ENCODE peak calls at places on chromosome 18, in nine cellular contexts. A, X, K, I, O, V, R, G and T are unnamed samples.
A peak's percentile ranks its signal among the peaks of the same experiment; 100 is the strongest.

GRCh38 chr18:39871976-39872375 is 2083.1 kb upstream of the PIK3C3 start:
- DNase-seq in A (no peak), X (no peak), K (no peak), I (no peak), O (no peak), V (no peak), R (no peak), G (no peak), T (no peak)

GRCh38 chr18:35672897-35673296 is 91.4 kb downstream of the GALNT1 start:
- DNase-seq in A (peak; percentile 77), X (no peak), K (peak; percentile 8), I (no peak), O (no peak), V (no peak), R (no peak), G (no peak), T (no peak)

GRCh38 chr18:3494245-3494526 is 44.2 kb downstream of the TGIF1 start:
- DNase-seq in A (no peak), X (no peak), K (no peak), I (no peak), O (no peak), V (no peak), R (no peak), G (no peak), T (no peak)

GRCh38 chr18:41967680-41968079 is 12.6 kb downstream of the PIK3C3 start:
- DNase-seq in A (no peak), X (no peak), K (no peak), I (no peak), O (no peak), V (no peak), R (no peak), G (no peak), T (no peak)

GRCh38 chr18:72232611-72233010 is 311.5 kb downstream of the CBLN2 start:
- DNase-seq in A (no peak), X (no peak), K (no peak), I (no peak), O (no peak), V (no peak), R (no peak), G (no peak), T (no peak)

GRCh38 chr18:53534695-53535094 is 689.8 kb downstream of the MBD2 start:
- DNase-seq in A (no peak), X (no peak), K (no peak), I (no peak), O (peak; percentile 6), V (no peak), R (no peak), G (no peak), T (no peak)

GRCh38 chr18:44537521-44537920 is 143.2 kb upstream of the SETBP1 start:
- DNase-seq in A (peak; percentile 20), X (no peak), K (peak; percentile 87), I (no peak), O (no peak), V (peak; percentile 66), R (no peak), G (no peak), T (peak; percentile 76)

GRCh38 chr18:48159816-48160215 is 229.4 kb upstream of the SMAD2 start:
- DNase-seq in A (no peak), X (no peak), K (no peak), I (no peak), O (no peak), V (peak; percentile 53), R (no peak), G (no peak), T (no peak)

GRCh38 chr18:37538526-37539205 is 26.9 kb downstream of the CELF4 start:
- DNase-seq in A (no peak), X (peak; percentile 44), K (no peak), I (peak; percentile 56), O (no peak), V (no peak), R (no peak), G (no peak), T (no peak)

GRCh38 chr18:51342815-51343214 is 145.3 kb upstream of the MEX3C start:
- DNase-seq in A (peak; percentile 1), X (no peak), K (peak; percentile 58), I (no peak), O (no peak), V (no peak), R (no peak), G (no peak), T (peak; percentile 56)

GRCh38 chr18:75208836-75209128 is 157 bp downstream of the PTGR3 start:
- DNase-seq in A (no peak), X (no peak), K (no peak), I (peak; percentile 92), O (no peak), V (no peak), R (no peak), G (peak; percentile 24), T (no peak)

GRCh38 chr18:80249217-80250093 is 2.1 kb upstream of the PARD6G start:
- DNase-seq in A (peak; percentile 20), X (no peak), K (peak; percentile 55), I (no peak), O (no peak), V (no peak), R (no peak), G (no peak), T (no peak)

DNA sequence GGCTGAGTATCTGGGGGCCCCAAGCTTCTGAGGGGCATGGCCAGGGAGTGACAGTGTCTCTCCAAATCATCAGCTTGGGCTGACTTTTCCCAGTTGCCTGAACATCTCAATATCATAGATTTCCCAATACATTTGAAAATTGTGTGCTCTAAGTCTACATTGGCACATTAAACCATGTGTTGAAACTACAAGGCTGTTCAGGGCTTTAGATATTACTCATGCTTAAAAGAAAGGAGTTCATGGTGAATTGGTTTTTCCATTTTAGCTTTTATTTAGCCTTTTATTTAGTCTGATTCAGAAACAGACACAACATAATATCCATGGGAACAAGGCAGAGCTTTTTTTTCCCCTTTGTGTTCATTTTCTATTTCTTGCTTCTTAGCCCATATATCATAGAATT is 49.9 kb upstream of the GALR1 start:
- DNase-seq in A (no peak), X (no peak), K (no peak), I (no peak), O (no peak), V (no peak), R (no peak), G (no peak), T (no peak)
- H3K36me3 ChIP-seq in A (no peaks in the 10 kb centered on the region), X (no peaks in the 10 kb centered on the region), K (no peaks in the 10 kb centered on the region), I (no peaks in the 10 kb centered on the region), O (no peaks in the 10 kb centered on the region), V (no peaks in the 10 kb centered on the region), R (no peaks in the 10 kb centered on the region), G (no peaks in the 10 kb centered on the region), T (no peaks in the 10 kb centered on the region)

GRCh38 chr18:6729247-6730091 is at the start of gene ARHGAP28:
- DNase-seq in A (peak; percentile 92), X (peak; percentile 91), K (peak; percentile 92), I (peak; percentile 87), O (peak; percentile 81), V (peak; percentile 76), R (no peak), G (no peak), T (no peak)

GRCh38 chr18:6732952-6733351 is 3.4 kb downstream of the ARHGAP28 start:
- DNase-seq in A (no peak), X (no peak), K (no peak), I (no peak), O (no peak), V (no peak), R (no peak), G (no peak), T (no peak)

GRCh38 chr18:6731197-6731596 is 1.7 kb downstream of the ARHGAP28 start:
- DNase-seq in A (peak; percentile 94), X (no peak), K (peak; percentile 72), I (no peak), O (no peak), V (no peak), R (no peak), G (no peak), T (no peak)

GRCh38 chr18:6728318-6728717 is 1.2 kb upstream of the ARHGAP28 start:
- DNase-seq in A (no peak), X (no peak), K (no peak), I (no peak), O (no peak), V (no peak), R (no peak), G (no peak), T (no peak)

DNA sequence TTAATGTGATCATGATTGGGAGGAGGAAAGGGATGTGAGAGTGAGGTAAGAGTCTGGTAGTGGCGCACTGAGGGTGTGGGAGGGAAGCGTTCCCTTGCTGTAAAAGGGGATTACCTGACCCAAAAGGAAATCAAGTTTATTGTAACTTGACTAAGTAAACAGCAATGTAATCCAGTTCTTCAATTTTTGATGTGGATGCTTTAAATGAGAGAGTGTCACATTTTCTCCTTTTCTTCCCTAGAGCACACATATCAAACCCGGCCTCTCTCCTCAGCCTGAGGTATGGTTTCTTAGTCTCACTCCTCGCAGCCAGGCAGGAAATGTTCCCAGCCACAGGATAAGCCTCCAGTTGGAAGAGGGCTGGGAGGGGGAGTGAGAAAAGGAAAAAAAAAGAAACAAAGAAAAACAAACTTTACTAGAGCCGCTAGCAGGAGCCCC is 688 bp upstream of the ARHGAP28 start:
- DNase-seq in A (no peak), X (no peak), K (peak; percentile 12), I (no peak), O (no peak), V (no peak), R (no peak), G (no peak), T (no peak)
- TF ChIP-seq CTCF in A (no peak), X (no peak), K (no peak), I (no peak), O (no peak), V (no peak), R (no peak), G (no peak), T (no peak)

DNA sequence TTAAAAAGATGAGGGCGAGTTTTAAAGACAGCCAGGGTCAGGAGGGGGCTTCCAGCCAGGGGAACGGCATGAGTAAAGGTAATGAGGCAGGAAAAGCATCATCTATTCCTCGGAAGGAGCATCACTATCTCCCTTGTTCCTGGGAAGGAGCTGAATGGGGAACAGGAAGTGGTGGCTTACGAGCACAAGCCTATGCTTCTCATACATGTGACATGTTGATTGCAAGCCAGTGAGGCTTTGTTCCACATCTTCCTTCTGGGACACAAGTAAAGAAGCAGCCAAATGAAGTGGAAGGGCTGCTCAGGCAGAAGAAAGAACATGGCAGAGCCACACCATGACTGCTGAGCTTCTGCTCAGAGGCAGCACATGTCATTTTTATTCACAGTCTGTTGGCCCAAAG is 15.0 kb upstream of the LMAN1 start:
- DNase-seq in A (no peak), X (no peak), K (no peak), I (no peak), O (no peak), V (no peak), R (no peak), G (no peak), T (no peak)
- H3K27me3 ChIP-seq in A (peaks cover 27% of the 10 kb centered on the region), X (no peaks in the 10 kb centered on the region), K (peaks cover 34% of the 10 kb centered on the region), I (no peaks in the 10 kb centered on the region), O (no peaks in the 10 kb centered on the region), V (no peaks in the 10 kb centered on the region), R (peaks cover 16% of the 10 kb centered on the region), G (no peaks in the 10 kb centered on the region), T (no peaks in the 10 kb centered on the region)

DNA sequence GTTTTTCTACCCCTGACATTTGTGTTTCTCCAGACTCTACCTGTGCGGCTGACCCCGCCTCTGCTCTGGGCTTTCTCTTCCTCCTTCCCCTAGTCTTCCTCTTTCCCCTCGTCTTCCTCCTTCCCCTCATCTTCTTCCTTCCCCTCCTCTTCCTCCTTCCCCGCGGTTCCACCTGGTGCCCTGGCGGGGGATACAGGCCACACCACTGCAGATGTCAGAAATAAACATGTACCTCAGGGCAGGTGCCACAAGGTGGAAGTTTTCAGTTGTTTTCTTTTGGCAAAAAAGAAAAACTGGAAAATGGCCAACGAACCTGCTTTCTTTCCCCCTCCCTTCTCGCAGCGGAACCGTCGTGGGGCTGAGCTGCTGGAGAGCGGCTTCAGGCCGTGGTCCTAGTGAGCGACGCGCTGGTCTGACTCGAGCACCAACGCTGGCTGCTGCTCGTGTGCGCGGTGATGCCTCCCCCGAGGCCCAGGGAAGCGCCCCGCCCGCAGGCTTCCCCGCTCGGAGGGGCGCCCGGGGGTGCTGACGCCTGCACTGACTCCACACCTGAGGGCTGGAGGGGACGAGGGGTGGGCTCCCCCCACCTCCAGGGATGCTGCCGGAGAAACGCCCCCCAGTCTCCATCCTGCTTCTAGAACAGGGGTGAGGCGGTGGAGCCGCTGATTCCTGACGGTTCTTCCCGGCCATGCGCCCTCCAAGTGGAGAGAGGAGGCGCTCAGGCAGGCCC is 83.7 kb upstream of the ZNF516 start:
- DNase-seq in A (no peak), X (no peak), K (no peak), I (no peak), O (no peak), V (no peak), R (no peak), G (no peak), T (no peak)
- H3K36me3 ChIP-seq in A (no peaks in the 10 kb centered on the region), X (no peaks in the 10 kb centered on the region), K (no peaks in the 10 kb centered on the region), I (no peaks in the 10 kb centered on the region), O (no peaks in the 10 kb centered on the region), V (no peaks in the 10 kb centered on the region), R (no peaks in the 10 kb centered on the region), G (no peaks in the 10 kb centered on the region), T (no peaks in the 10 kb centered on the region)